ENCODE peak calls at places on chromosome 3, in five cellular contexts. G is brain microvascular endothelial cell, H is upper lobe of right lung, B is ascending aorta, I is astrocyte. U is an unnamed sample.

GRCh38 chr3:67647390-67647878 is 7.0 kb downstream of the SUCLG2 start:
- DNase-seq in G (peak), H (no peak), B (no peak), I (peak), U (no peak)

GRCh38 chr3:82376883-82377282 is 615.4 kb upstream of the GBE1 start:
- DNase-seq in G (no peak), H (no peak), B (no peak), I (no peak), U (no peak)

GRCh38 chr3:184426691-184427141 is 46.9 kb downstream of the CHRD start:
- DNase-seq in G (no peak), H (no peak), B (peak), I (peak), U (no peak)

GRCh38 chr3:81580399-81580798 is 181.0 kb downstream of the GBE1 start:
- DNase-seq in G (no peak), H (no peak), B (no peak), I (no peak), U (no peak)

GRCh38 chr3:123325766-123326256 is 123.1 kb downstream of the ADCY5 start:
- DNase-seq in G (no peak), H (no peak), B (no peak), I (no peak), U (no peak)

GRCh38 chr3:179661777-179662176 is 8.9 kb downstream of the USP13 start:
- DNase-seq in G (no peak), H (no peak), B (no peak), I (no peak), U (no peak)

GRCh38 chr3:78580691-78581090 is 1187.1 kb downstream of the ROBO1 start:
- DNase-seq in G (peak), H (no peak), B (no peak), I (peak), U (no peak)

GRCh38 chr3:126348308-126348920 is 8.8 kb downstream of the KLF15 start:
- DNase-seq in G (no peak), H (no peak), B (peak), I (no peak), U (peak)

GRCh38 chr3:147937341-147937740 is 528.2 kb downstream of the ZIC1 start:
- DNase-seq in G (no peak), H (no peak), B (no peak), I (peak), U (no peak)

GRCh38 chr3:16258892-16259291 is 5.9 kb downstream of the DPH3 start:
- DNase-seq in G (no peak), H (no peak), B (no peak), I (no peak), U (no peak)

GRCh38 chr3:2511356-2511755 is 412.7 kb downstream of the CNTN4 start:
- DNase-seq in G (no peak), H (no peak), B (no peak), I (no peak), U (no peak)

GRCh38 chr3:171883257-171883892 is 40.2 kb downstream of the TMEM212 start:
- DNase-seq in G (no peak), H (no peak), B (no peak), I (no peak), U (no peak)

GRCh38 chr3:30452446-30452845 is 154.0 kb upstream of the TGFBR2 start:
- DNase-seq in G (no peak), H (no peak), B (no peak), I (no peak), U (no peak)
- H3K27ac ChIP-seq in G (no peak), H (no peak), B (no peak), I (no peak), U (no peak)

GRCh38 chr3:185693985-185694675 is 108.0 kb downstream of the SENP2 start:
- DNase-seq in G (no peak), H (no peak), B (no peak), I (peak), U (no peak)
- H3K4me3 ChIP-seq in G (no peak), H (no peak), B (no peak), I (no peak), U (no peak)

GRCh38 chr3:144033863-144034262 is 62.2 kb downstream of the DIPK2A start:
- DNase-seq in G (no peak), H (no peak), B (no peak), I (no peak), U (no peak)
- H3K27ac ChIP-seq in G (no peak), H (no peak), B (peak), I (no peak), U (no peak)

GRCh38 chr3:49871536-49872157 is 1.9 kb upstream of the CAMKV start:
- DNase-seq in G (no peak), H (no peak), B (no peak), I (no peak), U (no peak)

GRCh38 chr3:49868951-49869454 is 703 bp downstream of the CAMKV start:
- DNase-seq in G (no peak), H (no peak), B (no peak), I (no peak), U (peak)

GRCh38 chr3:49867871-49868321 is 1.8 kb downstream of the CAMKV start:
- DNase-seq in G (peak), H (no peak), B (no peak), I (peak), U (no peak)

GRCh38 chr3:49867400-49867799 is 2.3 kb downstream of the CAMKV start:
- DNase-seq in G (no peak), H (no peak), B (no peak), I (no peak), U (no peak)

GRCh38 chr3:49869525-49870126 is at the start of gene CAMKV:
- DNase-seq in G (no peak), H (no peak), B (no peak), I (no peak), U (peak)
- H3K4me3 ChIP-seq in G (peak), H (peak), B (peak), I (no peak), U (peak)

DNA sequence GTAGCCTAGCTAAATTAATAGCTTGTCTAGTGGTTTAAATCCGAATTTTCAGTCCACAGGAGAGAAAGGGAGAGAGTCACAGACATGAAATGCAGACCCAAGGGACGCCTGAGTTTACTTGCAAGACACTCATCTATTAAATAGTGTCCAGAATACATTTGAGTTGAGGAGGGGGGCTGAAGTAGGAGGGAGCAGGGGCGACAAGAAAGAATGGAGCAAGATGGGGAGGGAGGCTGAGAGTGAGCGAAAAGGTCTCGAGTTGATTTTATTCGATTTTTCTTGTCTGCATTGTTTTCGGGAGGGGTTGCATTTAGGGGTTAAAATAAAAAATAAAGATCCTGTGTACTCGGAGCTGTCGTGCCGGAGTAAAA is 4.2 kb upstream of the MECOM start:
- DNase-seq in G (no peak), H (no peak), B (no peak), I (no peak), U (no peak)
- H3K27ac ChIP-seq in G (no peak), H (peak), B (no peak), I (no peak), U (no peak)

DNA sequence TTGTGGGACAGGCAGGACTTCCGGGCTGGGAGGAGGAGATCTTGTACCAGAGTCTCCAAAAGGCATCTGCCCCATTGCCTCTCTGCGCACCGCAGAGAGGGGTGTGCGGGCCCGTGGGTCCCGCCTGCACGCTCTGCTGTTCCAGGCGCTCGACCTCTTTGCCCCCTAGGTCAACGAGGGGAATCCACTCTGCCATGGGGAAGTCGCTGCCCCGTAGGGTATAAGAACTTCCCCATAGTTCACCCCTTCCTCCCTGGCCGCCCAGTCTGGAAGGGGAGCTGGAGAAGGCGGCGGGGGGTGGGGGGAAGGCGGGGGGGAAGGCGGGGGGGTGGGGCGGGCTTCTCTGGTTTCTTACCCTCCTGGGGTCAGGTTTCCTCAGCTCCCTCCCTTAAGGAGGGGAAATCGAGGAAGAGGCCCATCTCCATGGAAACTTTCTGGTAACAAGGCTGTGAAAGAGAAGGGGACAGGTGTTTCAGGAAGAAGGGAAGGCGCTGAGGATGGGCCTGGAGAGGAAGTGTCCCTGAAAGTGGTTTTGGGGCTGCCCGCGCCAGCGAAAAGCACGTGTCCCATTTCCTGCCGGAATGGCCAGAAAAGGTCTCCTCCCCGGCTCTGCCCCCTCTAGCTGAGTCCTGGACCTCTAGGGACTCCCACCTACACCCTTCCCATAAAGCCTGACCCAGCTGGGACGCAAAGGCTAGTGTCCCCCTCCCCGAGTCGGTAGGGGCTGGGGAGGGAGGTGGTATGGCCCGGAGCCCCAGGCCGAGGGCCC is 27.5 kb downstream of the NR1I2 start:
- DNase-seq in G (no peak), H (no peak), B (no peak), I (no peak), U (no peak)
- H3K4me3 ChIP-seq in G (peak), H (peak), B (peak), I (peak), U (no peak)

GRCh38 chr3:23129817-23130216 is 73.3 kb upstream of the UBE2E2 start:
- DNase-seq in G (no peak), H (no peak), B (no peak), I (no peak), U (no peak)

GRCh38 chr3:23130406-23130805 is 72.7 kb upstream of the UBE2E2 start:
- DNase-seq in G (no peak), H (no peak), B (no peak), I (no peak), U (no peak)

GRCh38 chr3:23127196-23127595 is 75.9 kb upstream of the UBE2E2 start:
- DNase-seq in G (no peak), H (no peak), B (no peak), I (no peak), U (no peak)

GRCh38 chr3:23129062-23129461 is 74.1 kb upstream of the UBE2E2 start:
- DNase-seq in G (no peak), H (no peak), B (no peak), I (no peak), U (no peak)

DNA sequence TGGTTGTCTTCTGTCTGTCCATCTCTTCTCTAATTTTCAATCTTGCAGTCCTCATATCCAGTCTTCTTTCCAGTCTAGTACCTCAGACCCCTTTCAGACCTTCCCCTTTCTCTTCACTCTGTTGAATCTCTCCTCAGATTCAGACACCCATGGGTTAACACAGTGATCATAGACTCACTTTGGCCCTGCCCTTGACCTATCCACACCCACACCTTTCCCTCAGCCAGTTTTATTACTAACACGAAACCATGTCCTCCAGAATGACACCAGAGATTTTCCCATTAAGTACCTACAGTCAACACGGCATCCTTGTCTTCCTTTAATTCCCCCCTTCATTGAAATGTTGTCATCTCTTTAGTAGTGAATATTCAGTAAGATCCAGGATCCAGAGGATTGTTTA is 74.5 kb upstream of the UBE2E2 start:
- DNase-seq in G (no peak), H (no peak), B (no peak), I (no peak), U (no peak)
- H3K27ac ChIP-seq in G (no peak), H (no peak), B (no peak), I (no peak), U (no peak)

DNA sequence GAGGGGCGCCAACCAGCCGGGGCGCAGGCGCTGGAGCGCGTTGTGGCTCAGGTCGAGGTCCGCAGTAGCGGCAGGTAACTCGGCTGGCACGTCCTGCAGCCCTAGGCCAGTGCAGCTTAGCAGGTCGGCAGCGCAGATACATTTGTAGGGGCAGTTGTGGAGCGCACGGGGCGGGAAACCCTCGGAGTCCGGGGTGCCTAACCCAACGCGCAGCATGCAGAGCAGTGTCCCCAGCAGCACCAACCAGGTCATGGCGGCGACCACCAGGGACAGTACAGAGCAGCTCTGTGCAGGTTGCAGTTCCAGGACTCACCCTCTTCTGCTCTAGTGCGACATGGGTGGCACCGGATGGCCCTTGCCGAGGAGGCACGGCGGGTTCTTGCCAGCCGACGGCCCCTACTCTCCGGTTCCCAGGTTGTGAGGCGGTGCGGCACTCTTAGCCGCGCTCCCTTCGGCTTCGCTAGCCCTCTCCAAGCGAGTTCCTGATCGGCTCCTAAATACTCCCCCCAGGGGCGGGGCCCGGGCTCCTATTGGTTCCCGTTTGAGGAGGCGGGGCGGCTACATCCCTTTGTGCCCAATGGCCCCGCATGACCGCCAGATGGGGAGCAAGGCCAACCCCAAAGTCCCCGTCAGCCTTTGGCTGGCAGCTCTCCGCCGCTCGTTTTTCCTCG is at the start of gene AMIGO3:
- DNase-seq in G (peak), H (peak), B (peak), I (peak), U (peak)
- H3K4me3 ChIP-seq in G (peak), H (peak), B (peak), I (peak), U (peak)